ENCODE peak calls at places on chromosomes 2 and 18, in ten cellular contexts. N is progenitor cell of endocrine pancreas, P is A549, Q is fibroblast of pulmonary artery, K is astrocyte of the spinal cord, O is H9, A is kidney epithelial cell, I is epithelial cell of esophagus, Y is mammary epithelial cell, G is fibroblast of the aortic adventitia. B is an unnamed sample.

GRCh38 chr18:36539674-36540073 is 242.2 kb downstream of the FHOD3 start:
- DNase-seq in N (no peak), P (no peak), Q (peak), K (no peak), O (no peak), A (no peak), I (peak), Y (peak), G (peak), B (no peak)

GRCh38 chr18:8468911-8469310 is 140.3 kb upstream of the RAB12 start:
- DNase-seq in N (no peak), P (no peak), Q (peak), K (peak), O (no peak), A (no peak), I (no peak), Y (no peak), G (peak), B (no peak)

GRCh38 chr2:5690718-5691658 is 1.2 kb upstream of the SOX11 start:
- DNase-seq in N (peak), P (no peak), Q (no peak), K (peak), O (peak), A (no peak), I (no peak), Y (no peak), G (no peak), B (no peak)

GRCh38 chr2:141508086-141508749 is 622.6 kb downstream of the LRP1B start:
- DNase-seq in N (no peak), P (no peak), Q (no peak), K (no peak), O (no peak), A (no peak), I (no peak), Y (no peak), G (no peak), B (no peak)

GRCh38 chr2:24359701-24360049 is 661 bp downstream of the ITSN2 start:
- DNase-seq in N (no peak), P (no peak), Q (peak), K (peak), O (peak), A (no peak), I (peak), Y (peak), G (peak), B (peak)

GRCh38 chr18:61948196-61948800 is 55.5 kb upstream of the RNF152 start:
- DNase-seq in N (no peak), P (no peak), Q (no peak), K (peak), O (no peak), A (no peak), I (peak), Y (peak), G (peak), B (no peak)

GRCh38 chr2:159661286-159661685 is 44.9 kb upstream of the BAZ2B start:
- DNase-seq in N (no peak), P (no peak), Q (no peak), K (peak), O (no peak), A (no peak), I (no peak), Y (no peak), G (peak), B (no peak)

GRCh38 chr18:34976899-34977786 is 64.1 kb upstream of the MAPRE2 start:
- DNase-seq in N (peak), P (peak), Q (peak), K (no peak), O (peak), A (no peak), I (peak), Y (no peak), G (no peak), B (peak)

GRCh38 chr2:120934891-120935338 is 199.2 kb downstream of the GLI2 start:
- DNase-seq in N (no peak), P (peak), Q (peak), K (peak), O (no peak), A (peak), I (peak), Y (peak), G (peak), B (no peak)

GRCh38 chr2:238906254-238906935 is 58.5 kb downstream of the TWIST2 start:
- DNase-seq in N (no peak), P (no peak), Q (no peak), K (no peak), O (no peak), A (no peak), I (no peak), Y (no peak), G (no peak), B (no peak)

GRCh38 chr18:58666176-58666575 is 5.1 kb upstream of the MALT1 start:
- DNase-seq in N (no peak), P (no peak), Q (no peak), K (no peak), O (no peak), A (no peak), I (no peak), Y (no peak), G (no peak), B (no peak)

GRCh38 chr18:48649231-48649630 is 110.4 kb downstream of the CTIF start:
- DNase-seq in N (peak), P (no peak), Q (no peak), K (no peak), O (peak), A (no peak), I (no peak), Y (no peak), G (no peak), B (no peak)

GRCh38 chr2:182977463-182977862 is 60.8 kb downstream of the NCKAP1 start:
- DNase-seq in N (no peak), P (no peak), Q (no peak), K (no peak), O (no peak), A (no peak), I (no peak), Y (no peak), G (no peak), B (no peak)

GRCh38 chr18:76450912-76451421 is 44.1 kb downstream of the ZNF516 start:
- DNase-seq in N (no peak), P (no peak), Q (peak), K (no peak), O (peak), A (no peak), I (peak), Y (peak), G (peak), B (no peak)

GRCh38 chr2:179946810-179947485 is 60.1 kb downstream of the CWC22 start:
- DNase-seq in N (no peak), P (no peak), Q (no peak), K (no peak), O (no peak), A (no peak), I (no peak), Y (no peak), G (no peak), B (no peak)

GRCh38 chr2:58871469-58872142 is 630.5 kb upstream of the FANCL start:
- DNase-seq in N (no peak), P (no peak), Q (no peak), K (no peak), O (no peak), A (no peak), I (peak), Y (no peak), G (no peak), B (no peak)
- TF ChIP-seq CTCF in N (peak), P (no peak), Q (no peak), K (peak), O (peak), A (peak), I (peak), Y (no peak), G (no peak), B (no peak)

GRCh38 chr2:10933700-10934225 is 22.0 kb downstream of the KCNF1 start:
- DNase-seq in N (no peak), P (no peak), Q (no peak), K (no peak), O (no peak), A (no peak), I (peak), Y (peak), G (no peak), B (no peak)

GRCh38 chr2:10930731-10931516 is 19.2 kb downstream of the KCNF1 start:
- DNase-seq in N (no peak), P (no peak), Q (no peak), K (no peak), O (no peak), A (no peak), I (no peak), Y (no peak), G (no peak), B (no peak)

GRCh38 chr2:10934308-10934978 is 22.7 kb downstream of the KCNF1 start:
- DNase-seq in N (no peak), P (no peak), Q (no peak), K (no peak), O (no peak), A (no peak), I (no peak), Y (no peak), G (no peak), B (no peak)

GRCh38 chr2:10931710-10932255 is 20.0 kb downstream of the KCNF1 start:
- DNase-seq in N (no peak), P (no peak), Q (peak), K (peak), O (no peak), A (peak), I (no peak), Y (peak), G (peak), B (no peak)

GRCh38 chr2:10932345-10933151 is 20.8 kb downstream of the KCNF1 start:
- DNase-seq in N (no peak), P (no peak), Q (peak), K (no peak), O (no peak), A (no peak), I (no peak), Y (no peak), G (no peak), B (no peak)
- TF ChIP-seq CTCF in N (no peak), P (no peak), Q (no peak), K (no peak), O (no peak), A (no peak), I (no peak), Y (no peak), G (no peak), B (no peak)

GRCh38 chr2:199989822-199990221 is 34.4 kb downstream of the MAIP1 start:
- DNase-seq in N (no peak), P (no peak), Q (no peak), K (no peak), O (no peak), A (no peak), I (peak), Y (no peak), G (no peak), B (no peak)

GRCh38 chr2:199987586-199987985 is 32.2 kb downstream of the MAIP1 start:
- DNase-seq in N (no peak), P (no peak), Q (no peak), K (no peak), O (no peak), A (no peak), I (no peak), Y (no peak), G (peak), B (no peak)

GRCh38 chr2:199991691-199992090 is 36.3 kb downstream of the MAIP1 start:
- DNase-seq in N (no peak), P (no peak), Q (no peak), K (no peak), O (no peak), A (no peak), I (no peak), Y (no peak), G (no peak), B (no peak)

GRCh38 chr2:199985625-199986207 is 30.3 kb downstream of the MAIP1 start:
- DNase-seq in N (peak), P (peak), Q (peak), K (peak), O (peak), A (no peak), I (peak), Y (peak), G (peak), B (no peak)

GRCh38 chr2:199988176-199988575 is 32.8 kb downstream of the MAIP1 start:
- DNase-seq in N (no peak), P (no peak), Q (peak), K (peak), O (no peak), A (no peak), I (peak), Y (no peak), G (peak), B (no peak)
- TF ChIP-seq CTCF in N (no peak), P (no peak), Q (no peak), K (no peak), O (no peak), A (no peak), I (no peak), Y (no peak), G (no peak), B (no peak)

GRCh38 chr18:39835303-39836030 is 2119.6 kb upstream of the PIK3C3 start:
- DNase-seq in N (no peak), P (no peak), Q (peak), K (peak), O (no peak), A (no peak), I (peak), Y (peak), G (no peak), B (no peak)
- TF ChIP-seq CTCF in N (no peak), P (no peak), Q (peak), K (no peak), O (peak), A (peak), I (peak), Y (peak), G (no peak), B (no peak)

DNA sequence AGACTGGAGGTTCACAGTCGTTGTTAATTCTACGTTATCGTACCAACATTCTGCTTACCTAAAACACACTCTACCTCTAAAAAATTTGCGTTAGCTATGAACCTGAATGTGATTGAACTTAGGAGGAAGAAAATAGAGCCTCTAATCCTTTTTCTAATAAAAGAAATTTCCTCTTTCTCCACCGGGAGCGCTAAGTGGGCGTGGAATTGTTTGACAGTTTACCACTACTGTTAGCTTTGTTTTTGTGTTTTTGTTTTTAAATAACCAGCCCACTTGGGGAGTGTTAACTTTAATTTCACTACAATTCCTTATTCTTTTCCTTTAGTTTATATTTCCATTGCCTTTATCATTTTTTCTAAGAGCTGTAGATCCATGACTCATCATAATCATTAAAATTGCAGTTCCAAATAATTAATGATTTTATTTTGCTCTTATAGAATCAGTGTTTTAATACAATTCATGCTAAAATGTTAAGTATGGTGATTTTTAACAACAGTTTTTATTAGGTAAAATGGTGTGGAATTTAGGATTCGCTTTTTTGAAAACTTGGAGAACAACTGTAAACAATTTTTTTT is 55.0 kb upstream of the ITM2C start:
- DNase-seq in N (no peak), P (peak), Q (no peak), K (no peak), O (no peak), A (no peak), I (no peak), Y (no peak), G (no peak), B (no peak)
- TF ChIP-seq CTCF in N (no peak), P (peak), Q (peak), K (peak), O (peak), A (peak), I (peak), Y (peak), G (peak), B (no peak)

GRCh38 chr2:212249451-212249850 is 289.2 kb downstream of the ERBB4 start:
- DNase-seq in N (no peak), P (no peak), Q (peak), K (peak), O (no peak), A (no peak), I (peak), Y (no peak), G (peak), B (no peak)
- TF ChIP-seq CTCF in N (peak), P (peak), Q (peak), K (peak), O (peak), A (peak), I (peak), Y (peak), G (peak), B (no peak)

GRCh38 chr2:6845903-6846302 is 19.8 kb downstream of the CMPK2 start:
- DNase-seq in N (no peak), P (no peak), Q (no peak), K (no peak), O (no peak), A (no peak), I (no peak), Y (no peak), G (peak), B (no peak)
- TF ChIP-seq CTCF in N (no peak), P (peak), Q (no peak), K (no peak), O (peak), A (peak), I (no peak), Y (no peak), G (no peak), B (no peak)

GRCh38 chr2:176383836-176384442 is 114.7 kb downstream of the MTX2 start:
- DNase-seq in N (no peak), P (no peak), Q (no peak), K (no peak), O (no peak), A (no peak), I (no peak), Y (no peak), G (no peak), B (no peak)

GRCh38 chr2:176385219-176385618 is 116.0 kb downstream of the MTX2 start:
- DNase-seq in N (no peak), P (no peak), Q (no peak), K (no peak), O (no peak), A (no peak), I (no peak), Y (no peak), G (no peak), B (no peak)

GRCh38 chr2:176383100-176383499 is 113.9 kb downstream of the MTX2 start:
- DNase-seq in N (no peak), P (no peak), Q (no peak), K (no peak), O (no peak), A (no peak), I (no peak), Y (no peak), G (no peak), B (no peak)

GRCh38 chr2:176388886-176389285 is 119.6 kb downstream of the MTX2 start:
- DNase-seq in N (no peak), P (no peak), Q (no peak), K (peak), O (no peak), A (no peak), I (no peak), Y (no peak), G (no peak), B (no peak)

DNA sequence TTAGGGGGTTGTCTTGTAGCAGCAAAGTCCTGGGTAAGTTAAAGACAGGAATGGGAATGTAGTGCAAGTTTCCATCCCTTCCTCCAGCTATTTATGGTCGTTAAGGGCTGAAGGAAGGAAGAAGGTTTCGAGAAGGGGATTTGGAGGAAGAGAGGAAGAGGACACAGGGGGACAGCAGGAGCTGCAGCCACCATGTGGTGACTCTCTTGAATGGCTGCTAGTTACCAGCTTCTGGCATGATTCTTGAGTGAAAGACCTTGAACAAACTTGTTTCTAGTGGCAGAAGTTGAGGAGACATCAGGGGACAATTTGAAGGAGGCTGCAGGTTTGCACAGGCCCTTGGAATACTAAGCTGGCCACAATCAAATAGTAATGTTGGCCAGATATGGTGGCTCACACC is 116.6 kb downstream of the MTX2 start:
- DNase-seq in N (no peak), P (no peak), Q (no peak), K (no peak), O (no peak), A (no peak), I (no peak), Y (no peak), G (no peak), B (no peak)
- TF ChIP-seq CTCF in N (peak), P (no peak), Q (no peak), K (no peak), O (peak), A (no peak), I (no peak), Y (no peak), G (no peak), B (no peak)

B was measured in CD14-positive monocyte.